ENCODE peak calls at places on chromosomes 3 and 15, in seven cellular contexts. One of them, this sample, is unnamed. For H3K4me1, the result is how much of the 10 kb centered on the place peaks cover.

GRCh38 chr15:68644996-68645395 is 66.2 kb downstream of the CORO2B start:
- DNase-seq in IMR-90: no peak
- DNase-seq in neuronal stem cell: no peak
- DNase-seq in mesenchymal stem cell: no peak
- DNase-seq in H1: no peak
- DNase-seq in H9: no peak
- DNase-seq in trophoblast cell: no peak
- DNase-seq in this sample: no peak

GRCh38 chr3:162338514-162338913 is 841.9 kb downstream of the OTOL1 start:
- DNase-seq in IMR-90: peak
- DNase-seq in neuronal stem cell: no peak
- DNase-seq in mesenchymal stem cell: peak
- DNase-seq in H1: no peak
- DNase-seq in H9: no peak
- DNase-seq in trophoblast cell: no peak
- DNase-seq in this sample: no peak

GRCh38 chr3:152445227-152445626 is 176.5 kb downstream of the MBNL1 start:
- DNase-seq in IMR-90: no peak
- DNase-seq in neuronal stem cell: no peak
- DNase-seq in mesenchymal stem cell: no peak
- DNase-seq in H1: no peak
- DNase-seq in H9: no peak
- DNase-seq in trophoblast cell: peak
- DNase-seq in this sample: no peak

GRCh38 chr3:42892169-42892568 is 13.8 kb upstream of the ZNF662 start:
- DNase-seq in IMR-90: peak
- DNase-seq in neuronal stem cell: no peak
- DNase-seq in mesenchymal stem cell: no peak
- DNase-seq in H1: no peak
- DNase-seq in H9: no peak
- DNase-seq in trophoblast cell: no peak
- DNase-seq in this sample: no peak

GRCh38 chr3:167115331-167115934 is 264.7 kb downstream of the ZBBX start:
- DNase-seq in IMR-90: no peak
- DNase-seq in neuronal stem cell: no peak
- DNase-seq in mesenchymal stem cell: no peak
- DNase-seq in H1: no peak
- DNase-seq in H9: no peak
- DNase-seq in trophoblast cell: no peak
- DNase-seq in this sample: no peak

GRCh38 chr3:51401639-51402166 is 10.6 kb downstream of the RBM15B start:
- DNase-seq in IMR-90: no peak
- DNase-seq in neuronal stem cell: no peak
- DNase-seq in mesenchymal stem cell: no peak
- DNase-seq in H1: no peak
- DNase-seq in H9: no peak
- DNase-seq in trophoblast cell: peak
- DNase-seq in this sample: no peak

GRCh38 chr3:197343111-197343510 is 44.7 kb upstream of the DLG1 start:
- DNase-seq in IMR-90: no peak
- DNase-seq in neuronal stem cell: no peak
- DNase-seq in mesenchymal stem cell: no peak
- DNase-seq in H1: no peak
- DNase-seq in H9: no peak
- DNase-seq in trophoblast cell: no peak
- DNase-seq in this sample: no peak

GRCh38 chr3:147943265-147943945 is 534.2 kb downstream of the ZIC1 start:
- DNase-seq in IMR-90: peak
- DNase-seq in neuronal stem cell: no peak
- DNase-seq in mesenchymal stem cell: peak
- DNase-seq in H1: no peak
- DNase-seq in H9: no peak
- DNase-seq in trophoblast cell: peak
- DNase-seq in this sample: peak

GRCh38 chr15:39786444-39787056 is 3.9 kb upstream of the FSIP1 start:
- DNase-seq in IMR-90: peak
- DNase-seq in neuronal stem cell: peak
- DNase-seq in mesenchymal stem cell: peak
- DNase-seq in H1: no peak
- DNase-seq in H9: no peak
- DNase-seq in trophoblast cell: peak
- DNase-seq in this sample: peak

GRCh38 chr3:99330281-99330680 is 308.1 kb upstream of the COL8A1 start:
- DNase-seq in IMR-90: peak
- DNase-seq in neuronal stem cell: no peak
- DNase-seq in mesenchymal stem cell: no peak
- DNase-seq in H1: no peak
- DNase-seq in H9: no peak
- DNase-seq in trophoblast cell: no peak
- DNase-seq in this sample: no peak

GRCh38 chr3:141875893-141876380 is 506 bp upstream of the ATP1B3 start:
- DNase-seq in IMR-90: peak
- DNase-seq in neuronal stem cell: peak
- DNase-seq in mesenchymal stem cell: peak
- DNase-seq in H1: peak
- DNase-seq in H9: peak
- DNase-seq in trophoblast cell: peak
- DNase-seq in this sample: peak

GRCh38 chr3:48644898-48645760 is 9.9 kb upstream of the SLC26A6 start:
- DNase-seq in IMR-90: no peak
- DNase-seq in neuronal stem cell: no peak
- DNase-seq in mesenchymal stem cell: no peak
- DNase-seq in H1: no peak
- DNase-seq in H9: no peak
- DNase-seq in trophoblast cell: no peak
- DNase-seq in this sample: no peak

GRCh38 chr15:41043276-41043675 is 72.8 kb downstream of the INO80 start:
- DNase-seq in IMR-90: peak
- DNase-seq in neuronal stem cell: no peak
- DNase-seq in mesenchymal stem cell: peak
- DNase-seq in H1: no peak
- DNase-seq in H9: no peak
- DNase-seq in trophoblast cell: peak
- DNase-seq in this sample: no peak

GRCh38 chr3:182052360-182052759 is 340.6 kb downstream of the SOX2 start:
- DNase-seq in IMR-90: no peak
- DNase-seq in neuronal stem cell: no peak
- DNase-seq in mesenchymal stem cell: no peak
- DNase-seq in H1: no peak
- DNase-seq in H9: no peak
- DNase-seq in trophoblast cell: peak
- DNase-seq in this sample: no peak

GRCh38 chr3:187679638-187680396 is 9.6 kb upstream of the SST start:
- DNase-seq in IMR-90: peak
- DNase-seq in neuronal stem cell: peak
- DNase-seq in mesenchymal stem cell: peak
- DNase-seq in H1: peak
- DNase-seq in H9: peak
- DNase-seq in trophoblast cell: peak
- DNase-seq in this sample: peak

GRCh38 chr15:23484870-23485269 is 37.8 kb upstream of the GOLGA6L2 start:
- DNase-seq in IMR-90: no peak
- DNase-seq in neuronal stem cell: no peak
- DNase-seq in mesenchymal stem cell: no peak
- DNase-seq in H1: no peak
- DNase-seq in H9: no peak
- DNase-seq in trophoblast cell: no peak
- DNase-seq in this sample: no peak

GRCh38 chr3:65489253-65489652 is 549.5 kb downstream of the MAGI1 start:
- DNase-seq in IMR-90: no peak
- DNase-seq in neuronal stem cell: no peak
- DNase-seq in mesenchymal stem cell: no peak
- DNase-seq in H1: no peak
- DNase-seq in H9: no peak
- DNase-seq in trophoblast cell: no peak
- DNase-seq in this sample: no peak
- H3K9ac ChIP-seq in IMR-90: no peak
- H3K9ac ChIP-seq in neuronal stem cell: no peak
- H3K9ac ChIP-seq in mesenchymal stem cell: no peak
- H3K9ac ChIP-seq in H1: no peak
- H3K9ac ChIP-seq in H9: no peak
- H3K9ac ChIP-seq in trophoblast cell: no peak
- H3K9ac ChIP-seq in this sample: no peak

DNA sequence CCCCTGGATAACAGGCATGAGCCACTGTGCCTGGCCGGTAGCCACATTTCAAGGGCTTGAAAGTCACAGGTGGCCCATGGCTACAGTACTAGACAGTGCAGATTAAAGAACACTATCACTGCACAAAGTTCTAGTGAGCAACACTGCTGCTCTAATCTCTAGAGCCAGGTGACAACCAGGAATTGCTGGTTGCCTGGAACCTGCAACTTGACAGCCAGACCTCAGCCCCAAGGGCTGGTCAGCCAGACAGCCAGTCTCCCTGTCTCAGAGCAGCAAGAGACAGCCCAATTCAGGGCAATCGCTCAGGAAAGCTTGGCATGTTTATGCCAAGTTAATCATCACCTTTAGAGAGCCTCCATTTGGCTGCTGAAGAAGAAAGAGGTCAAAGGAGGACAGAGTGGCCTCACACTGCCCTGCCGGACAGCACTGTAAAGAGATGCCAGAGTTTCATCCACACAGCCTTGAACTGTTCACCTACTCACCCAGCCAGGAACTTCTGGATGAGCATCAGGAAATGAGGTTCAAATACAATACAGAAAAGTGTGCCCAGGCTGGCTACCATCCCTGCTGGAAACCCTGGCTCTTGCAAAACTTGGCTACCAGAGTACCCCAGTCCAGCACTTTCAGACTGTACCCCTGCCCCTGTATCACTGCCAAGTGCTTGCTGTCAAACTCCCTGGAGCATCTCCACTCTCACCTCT is 6.0 kb downstream of the CCDC12 start:
- DNase-seq in IMR-90: no peak
- DNase-seq in neuronal stem cell: no peak
- DNase-seq in mesenchymal stem cell: no peak
- DNase-seq in H1: no peak
- DNase-seq in H9: no peak
- DNase-seq in trophoblast cell: no peak
- DNase-seq in this sample: no peak
- H3K4me1 ChIP-seq in IMR-90: under half
- H3K4me1 ChIP-seq in neuronal stem cell: under half
- H3K4me1 ChIP-seq in mesenchymal stem cell: under half
- H3K4me1 ChIP-seq in H1: under half
- H3K4me1 ChIP-seq in H9: under half
- H3K4me1 ChIP-seq in trophoblast cell: under half
- H3K4me1 ChIP-seq in this sample: under half

GRCh38 chr3:172033392-172033791 is 6.0 kb upstream of the FNDC3B start:
- DNase-seq in IMR-90: no peak
- DNase-seq in neuronal stem cell: no peak
- DNase-seq in mesenchymal stem cell: no peak
- DNase-seq in H1: no peak
- DNase-seq in H9: no peak
- DNase-seq in trophoblast cell: no peak
- DNase-seq in this sample: no peak

GRCh38 chr3:172031957-172032356 is 7.4 kb upstream of the FNDC3B start:
- DNase-seq in IMR-90: no peak
- DNase-seq in neuronal stem cell: no peak
- DNase-seq in mesenchymal stem cell: no peak
- DNase-seq in H1: no peak
- DNase-seq in H9: no peak
- DNase-seq in trophoblast cell: no peak
- DNase-seq in this sample: no peak

GRCh38 chr3:172034786-172035685 is 4.3 kb upstream of the FNDC3B start:
- DNase-seq in IMR-90: peak
- DNase-seq in neuronal stem cell: no peak
- DNase-seq in mesenchymal stem cell: peak
- DNase-seq in H1: peak
- DNase-seq in H9: peak
- DNase-seq in trophoblast cell: peak
- DNase-seq in this sample: peak

GRCh38 chr3:172024679-172025078 is 14.7 kb upstream of the FNDC3B start:
- DNase-seq in IMR-90: no peak
- DNase-seq in neuronal stem cell: no peak
- DNase-seq in mesenchymal stem cell: no peak
- DNase-seq in H1: no peak
- DNase-seq in H9: no peak
- DNase-seq in trophoblast cell: no peak
- DNase-seq in this sample: no peak

DNA sequence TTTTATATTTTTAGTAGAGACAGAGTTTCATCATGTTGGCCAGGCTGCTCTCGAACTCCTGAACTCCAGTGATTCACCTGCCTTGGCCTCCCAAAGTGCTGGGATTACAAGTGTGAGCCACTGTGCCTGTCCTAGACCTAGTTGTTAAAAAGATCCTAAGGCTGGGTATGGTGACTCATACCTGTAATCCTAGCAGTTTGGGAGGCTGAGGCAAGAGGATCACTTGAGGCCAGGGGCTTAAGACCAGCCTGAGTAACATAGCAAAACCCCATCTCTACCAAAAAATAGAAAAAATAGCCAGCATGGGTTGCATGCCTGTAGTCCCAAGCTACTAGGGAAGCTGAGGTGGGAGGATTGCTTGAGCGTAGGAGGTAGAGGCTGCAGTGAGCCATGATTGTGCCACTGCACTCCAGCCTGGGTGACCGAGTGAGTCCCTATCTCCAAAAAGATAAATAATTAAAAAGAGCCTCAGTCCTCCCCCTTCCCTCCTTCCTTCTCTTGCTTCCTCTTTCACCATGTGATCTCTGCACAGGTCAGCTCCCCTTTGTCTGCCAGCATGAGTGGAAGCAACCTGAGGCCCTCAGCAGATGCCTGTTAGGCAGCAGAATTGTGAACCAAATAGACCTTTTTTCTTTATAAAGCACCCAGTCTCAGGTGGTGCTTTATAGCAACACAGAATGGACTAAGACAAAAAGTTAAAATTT is 9.8 kb upstream of the FNDC3B start:
- DNase-seq in IMR-90: no peak
- DNase-seq in neuronal stem cell: no peak
- DNase-seq in mesenchymal stem cell: no peak
- DNase-seq in H1: no peak
- DNase-seq in H9: no peak
- DNase-seq in trophoblast cell: no peak
- DNase-seq in this sample: no peak
- H2BK5ac ChIP-seq in IMR-90: no peak
- H2BK5ac ChIP-seq in neuronal stem cell: no peak
- H2BK5ac ChIP-seq in mesenchymal stem cell: no peak
- H2BK5ac ChIP-seq in H1: no peak
- H2BK5ac ChIP-seq in H9: no peak
- H2BK5ac ChIP-seq in trophoblast cell: no peak
- H2BK5ac ChIP-seq in this sample: no peak

GRCh38 chr3:125137432-125138033 is 75.0 kb downstream of the SLC12A8 start:
- DNase-seq in IMR-90: peak
- DNase-seq in neuronal stem cell: no peak
- DNase-seq in mesenchymal stem cell: peak
- DNase-seq in H1: no peak
- DNase-seq in H9: no peak
- DNase-seq in trophoblast cell: peak
- DNase-seq in this sample: peak
- H3K9ac ChIP-seq in IMR-90: no peak
- H3K9ac ChIP-seq in neuronal stem cell: peak
- H3K9ac ChIP-seq in mesenchymal stem cell: peak
- H3K9ac ChIP-seq in H1: no peak
- H3K9ac ChIP-seq in H9: no peak
- H3K9ac ChIP-seq in trophoblast cell: no peak
- H3K9ac ChIP-seq in this sample: no peak

This sample was measured in mesendoderm.